ENCODE peak calls at places on chromosomes 1 and 21, in four cellular contexts. D is hypothalamus, M is NCI-H460, Z is putamen. K is an unnamed sample.

GRCh38 chr1:153312569-153313186 is at the start of gene PGLYRP3:
- DNase-seq in M (no peak), D (no peak), Z (no peak), K (no peak)

GRCh38 chr1:155983191-155984023 is 5.1 kb upstream of the ARHGEF2 start:
- DNase-seq in M (peak; percentile 99), D (no peak), Z (no peak), K (peak; percentile 92)

GRCh38 chr1:145824499-145824842 is 471 bp downstream of the POLR3C start:
- DNase-seq in M (no peak), Z (no peak), D (no peak), K (no peak)

GRCh38 chr21:38984982-38985422 is 179.3 kb downstream of the ETS2 start:
- DNase-seq in Z (no peak), D (no peak), M (no peak), K (no peak)

GRCh38 chr1:72845342-72845741 is 563.0 kb upstream of the NEGR1 start:
- DNase-seq in Z (no peak), M (peak; percentile 1), D (no peak), K (no peak)

GRCh38 chr1:246658567-246658966 is 65.6 kb upstream of the SCCPDH start:
- DNase-seq in Z (no peak), D (no peak), M (no peak), K (no peak)

GRCh38 chr1:26112407-26112775 is 767 bp downstream of the PDIK1L start:
- DNase-seq in M (no peak), D (no peak), Z (no peak), K (no peak)

GRCh38 chr1:42035205-42035829 is 116.6 kb upstream of the HIVEP3 start:
- DNase-seq in M (peak; percentile 21), D (peak; percentile 76), Z (peak; percentile 75), K (peak; percentile 35)

GRCh38 chr1:167056529-167057296 is 33.5 kb downstream of the GPA33 start:
- DNase-seq in D (no peak), M (no peak), Z (no peak), K (no peak)

GRCh38 chr1:153357076-153357852 is 390 bp upstream of the S100A9 start:
- DNase-seq in D (no peak), Z (no peak), M (no peak), K (no peak)